ENCODE peak calls at places on chromosomes 12 and 14, in seven cellular contexts. F is NAMALWA, A is activated T-cell treated with anti-CD3 and anti-CD28 coated beads for 24 hours, X is cerebellar cortex, P is neural crest cell, O is AG09319, K is EL. I is an unnamed sample.

GRCh38 chr14:103966631-103967030 is 24.3 kb upstream of the RD3L start:
- DNase-seq in F (no peak), A (no peak), X (no peak), P (no peak), O (no peak), K (no peak), I (no peak)

GRCh38 chr12:14058717-14059116 is 77.3 kb upstream of the GRIN2B start:
- DNase-seq in F (no peak), A (no peak), X (no peak), P (no peak), O (no peak), K (no peak), I (no peak)

GRCh38 chr12:52285172-52285745 is 6.1 kb downstream of the KRT81 start:
- DNase-seq in F (no peak), A (no peak), X (no peak), P (no peak), O (no peak), K (peak), I (peak)

GRCh38 chr14:101962503-101962874 is 1.9 kb upstream of the DYNC1H1 start:
- DNase-seq in F (no peak), A (no peak), X (no peak), P (no peak), O (peak), K (peak), I (peak)

GRCh38 chr12:132439333-132439904 is 50.5 kb upstream of the FBRSL1 start:
- DNase-seq in F (peak), A (no peak), X (no peak), P (no peak), O (no peak), K (no peak), I (no peak)

GRCh38 chr14:53956427-53957201 is at the start of gene BMP4:
- DNase-seq in F (no peak), A (no peak), X (peak), P (no peak), O (no peak), K (peak), I (peak)

GRCh38 chr14:22653012-22653621 is 9.0 kb upstream of the OR6J1 start:
- DNase-seq in F (peak), A (peak), X (peak), P (peak), O (peak), K (peak), I (peak)

GRCh38 chr12:50251619-50252300 is 31.6 kb downstream of the LIMA1 start:
- DNase-seq in F (no peak), A (no peak), X (no peak), P (no peak), O (no peak), K (no peak), I (peak)

GRCh38 chr12:46904406-46905240 is 78.8 kb upstream of the SLC38A4 start:
- DNase-seq in F (no peak), A (no peak), X (no peak), P (no peak), O (no peak), K (peak), I (peak)

GRCh38 chr14:33948143-33948962 is 2.5 kb downstream of the EGLN3 start:
- DNase-seq in F (no peak), A (no peak), X (no peak), P (no peak), O (no peak), K (no peak), I (no peak)

GRCh38 chr12:67747869-67748760 is 99.6 kb downstream of the DYRK2 start:
- DNase-seq in F (no peak), A (no peak), X (no peak), P (no peak), O (peak), K (peak), I (peak)

GRCh38 chr12:71967176-71967575 is 28.5 kb downstream of the TPH2 start:
- DNase-seq in F (no peak), A (no peak), X (no peak), P (no peak), O (no peak), K (no peak), I (peak)

GRCh38 chr14:76874734-76875133 is 48.5 kb downstream of the LRRC74A start:
- DNase-seq in F (no peak), A (no peak), X (no peak), P (no peak), O (no peak), K (no peak), I (no peak)

GRCh38 chr12:50326636-50327284 is 43.4 kb upstream of the LIMA1 start:
- DNase-seq in F (no peak), A (no peak), X (no peak), P (no peak), O (peak), K (peak), I (peak)

GRCh38 chr12:120110550-120111501 is 5.7 kb downstream of the RAB35 start:
- DNase-seq in F (peak), A (no peak), X (no peak), P (no peak), O (no peak), K (no peak), I (no peak)

GRCh38 chr14:24483604-24484252 is 24.3 kb downstream of the CMA1 start:
- DNase-seq in F (peak), A (no peak), X (no peak), P (no peak), O (no peak), K (peak), I (peak)

GRCh38 chr14:55589171-55589570 is 9.2 kb downstream of the KTN1 start:
- DNase-seq in F (no peak), A (no peak), X (no peak), P (no peak), O (no peak), K (no peak), I (peak)